ENCODE peak calls at places on chromosomes 1 and 21, in six cellular contexts. One of them, this sample, is unnamed.

GRCh38 chr1:224219011-224219611 is 36.1 kb downstream of the DEGS1 start:
- DNase-seq in HTR-8/SVneo: no peak
- DNase-seq in amygdala: no peak
- DNase-seq in HFFc6: no peak
- DNase-seq in nephron progenitor cell: no peak
- DNase-seq in HFF-Myc: no peak
- DNase-seq in this sample: no peak

GRCh38 chr1:229030642-229031390 is 240.1 kb upstream of the RAB4A start:
- DNase-seq in nephron progenitor cell: peak
- DNase-seq in amygdala: no peak
- DNase-seq in HTR-8/SVneo: no peak
- DNase-seq in HFF-Myc: no peak
- DNase-seq in HFFc6: no peak
- DNase-seq in this sample: no peak

GRCh38 chr1:117605164-117605810 is 561 bp upstream of the TENT5C start:
- DNase-seq in nephron progenitor cell: peak
- DNase-seq in HFF-Myc: no peak
- DNase-seq in HTR-8/SVneo: peak
- DNase-seq in HFFc6: peak
- DNase-seq in amygdala: no peak
- DNase-seq in this sample: peak

GRCh38 chr1:80509965-80510522 is 1290.7 kb upstream of the ADGRL2 start:
- DNase-seq in nephron progenitor cell: no peak
- DNase-seq in HFF-Myc: no peak
- DNase-seq in HTR-8/SVneo: no peak
- DNase-seq in HFFc6: no peak
- DNase-seq in amygdala: no peak
- DNase-seq in this sample: no peak

GRCh38 chr1:155080250-155081228 is 1.9 kb downstream of the EFNA3 start:
- DNase-seq in HTR-8/SVneo: no peak
- DNase-seq in amygdala: no peak
- DNase-seq in nephron progenitor cell: peak
- DNase-seq in HFFc6: no peak
- DNase-seq in HFF-Myc: no peak
- DNase-seq in this sample: peak

GRCh38 chr1:155976062-155976912 is 2.1 kb downstream of the ARHGEF2 start:
- DNase-seq in HTR-8/SVneo: no peak
- DNase-seq in nephron progenitor cell: peak
- DNase-seq in amygdala: peak
- DNase-seq in HFFc6: peak
- DNase-seq in HFF-Myc: no peak
- DNase-seq in this sample: peak

GRCh38 chr1:203124546-203125317 is 2.8 kb upstream of the ADORA1 start:
- DNase-seq in nephron progenitor cell: no peak
- DNase-seq in amygdala: peak
- DNase-seq in HTR-8/SVneo: no peak
- DNase-seq in HFFc6: no peak
- DNase-seq in HFF-Myc: no peak
- DNase-seq in this sample: no peak

GRCh38 chr1:156456625-156457465 is 43.7 kb downstream of the MEF2D start:
- DNase-seq in nephron progenitor cell: peak
- DNase-seq in HFFc6: peak
- DNase-seq in HTR-8/SVneo: peak
- DNase-seq in HFF-Myc: peak
- DNase-seq in amygdala: peak
- DNase-seq in this sample: peak

GRCh38 chr1:117014209-117014608 is 12.6 kb downstream of the CD101 start:
- DNase-seq in amygdala: no peak
- DNase-seq in nephron progenitor cell: no peak
- DNase-seq in HFF-Myc: no peak
- DNase-seq in HFFc6: no peak
- DNase-seq in HTR-8/SVneo: no peak
- DNase-seq in this sample: no peak

GRCh38 chr1:196609114-196609737 is 986 bp upstream of the KCNT2 start:
- DNase-seq in HFFc6: no peak
- DNase-seq in nephron progenitor cell: no peak
- DNase-seq in HFF-Myc: peak
- DNase-seq in HTR-8/SVneo: peak
- DNase-seq in amygdala: peak
- DNase-seq in this sample: peak

GRCh38 chr1:9659328-9659727 is 7.8 kb downstream of the PIK3CD start:
- DNase-seq in HFF-Myc: no peak
- DNase-seq in HFFc6: peak
- DNase-seq in nephron progenitor cell: no peak
- DNase-seq in amygdala: no peak
- DNase-seq in HTR-8/SVneo: peak
- DNase-seq in this sample: no peak

GRCh38 chr21:33168886-33169285 is 60.9 kb upstream of the IFNAR2 start:
- DNase-seq in HFF-Myc: no peak
- DNase-seq in HFFc6: no peak
- DNase-seq in nephron progenitor cell: no peak
- DNase-seq in amygdala: no peak
- DNase-seq in HTR-8/SVneo: no peak
- DNase-seq in this sample: no peak

GRCh38 chr1:168452329-168452728 is 91.5 kb downstream of the XCL2 start:
- DNase-seq in HFFc6: no peak
- DNase-seq in HTR-8/SVneo: no peak
- DNase-seq in amygdala: no peak
- DNase-seq in HFF-Myc: no peak
- DNase-seq in nephron progenitor cell: no peak
- DNase-seq in this sample: no peak

GRCh38 chr1:162711066-162711465 is 78.8 kb downstream of the DDR2 start:
- DNase-seq in amygdala: no peak
- DNase-seq in HFFc6: peak
- DNase-seq in HFF-Myc: peak
- DNase-seq in HTR-8/SVneo: no peak
- DNase-seq in nephron progenitor cell: no peak
- DNase-seq in this sample: no peak

GRCh38 chr1:232598837-232599177 is 31.1 kb downstream of the SIPA1L2 start:
- DNase-seq in nephron progenitor cell: no peak
- DNase-seq in HFFc6: no peak
- DNase-seq in HTR-8/SVneo: no peak
- DNase-seq in amygdala: no peak
- DNase-seq in HFF-Myc: no peak
- DNase-seq in this sample: no peak

GRCh38 chr1:190365283-190365682 is 112.4 kb downstream of the BRINP3 start:
- DNase-seq in nephron progenitor cell: no peak
- DNase-seq in HFFc6: no peak
- DNase-seq in amygdala: no peak
- DNase-seq in HFF-Myc: no peak
- DNase-seq in HTR-8/SVneo: no peak
- DNase-seq in this sample: no peak

GRCh38 chr1:40305451-40305850 is 11.6 kb downstream of the COL9A2 start:
- DNase-seq in HFF-Myc: no peak
- DNase-seq in nephron progenitor cell: no peak
- DNase-seq in HFFc6: no peak
- DNase-seq in amygdala: no peak
- DNase-seq in HTR-8/SVneo: no peak
- DNase-seq in this sample: peak

GRCh38 chr1:166176416-166176815 is 9.6 kb upstream of the FAM78B start:
- DNase-seq in HTR-8/SVneo: no peak
- DNase-seq in amygdala: no peak
- DNase-seq in HFF-Myc: no peak
- DNase-seq in nephron progenitor cell: no peak
- DNase-seq in HFFc6: no peak
- DNase-seq in this sample: no peak

GRCh38 chr1:56135069-56135863 is 444.1 kb downstream of the PLPP3 start:
- DNase-seq in nephron progenitor cell: no peak
- DNase-seq in HTR-8/SVneo: no peak
- DNase-seq in HFFc6: no peak
- DNase-seq in HFF-Myc: no peak
- DNase-seq in amygdala: no peak
- DNase-seq in this sample: no peak

GRCh38 chr1:19424651-19425570 is 60.4 kb downstream of the CAPZB start:
- DNase-seq in amygdala: peak
- DNase-seq in nephron progenitor cell: no peak
- DNase-seq in HFF-Myc: no peak
- DNase-seq in HFFc6: no peak
- DNase-seq in HTR-8/SVneo: no peak
- DNase-seq in this sample: no peak